ENCODE peak calls at places on chromosome 11, in ten cellular contexts. One of them, this sample, is unnamed.

GRCh38 chr11:15941206-15941770 is 415.1 kb downstream of the SOX6 start:
- DNase-seq in right lobe of liver: no peak
- DNase-seq in Calu3: no peak
- DNase-seq in fibroblast of villous mesenchyme: no peak
- DNase-seq in A549: no peak
- DNase-seq in choroid plexus epithelial cell: peak
- DNase-seq in uterus: no peak
- DNase-seq in OCI-LY7: no peak
- DNase-seq in CD4-positive, alpha-beta T cell: no peak
- DNase-seq in tibial artery: no peak
- DNase-seq in this sample: peak

GRCh38 chr11:67045314-67045713 is 11.3 kb upstream of the RHOD start:
- DNase-seq in A549: peak
- DNase-seq in fibroblast of villous mesenchyme: peak
- DNase-seq in uterus: no peak
- DNase-seq in choroid plexus epithelial cell: peak
- DNase-seq in tibial artery: peak
- DNase-seq in right lobe of liver: no peak
- DNase-seq in OCI-LY7: no peak
- DNase-seq in CD4-positive, alpha-beta T cell: no peak
- DNase-seq in Calu3: no peak
- DNase-seq in this sample: peak

GRCh38 chr11:61949169-61950034 is 749 bp upstream of the BEST1 start:
- DNase-seq in OCI-LY7: peak
- DNase-seq in choroid plexus epithelial cell: peak
- DNase-seq in Calu3: peak
- DNase-seq in right lobe of liver: no peak
- DNase-seq in uterus: peak
- DNase-seq in CD4-positive, alpha-beta T cell: no peak
- DNase-seq in fibroblast of villous mesenchyme: peak
- DNase-seq in tibial artery: peak
- DNase-seq in A549: peak
- DNase-seq in this sample: peak

GRCh38 chr11:47641585-47642098 is 717 bp downstream of the MTCH2 start:
- DNase-seq in tibial artery: no peak
- DNase-seq in A549: no peak
- DNase-seq in Calu3: no peak
- DNase-seq in CD4-positive, alpha-beta T cell: no peak
- DNase-seq in right lobe of liver: no peak
- DNase-seq in choroid plexus epithelial cell: no peak
- DNase-seq in uterus: no peak
- DNase-seq in fibroblast of villous mesenchyme: no peak
- DNase-seq in OCI-LY7: peak
- DNase-seq in this sample: no peak

GRCh38 chr11:121576531-121576930 is 123.8 kb upstream of the SORL1-AS1 start:
- DNase-seq in CD4-positive, alpha-beta T cell: no peak
- DNase-seq in OCI-LY7: no peak
- DNase-seq in A549: no peak
- DNase-seq in Calu3: no peak
- DNase-seq in right lobe of liver: no peak
- DNase-seq in choroid plexus epithelial cell: no peak
- DNase-seq in uterus: peak
- DNase-seq in fibroblast of villous mesenchyme: no peak
- DNase-seq in tibial artery: peak
- DNase-seq in this sample: no peak

GRCh38 chr11:61972112-61972795 is 4.8 kb upstream of the FTH1 start:
- DNase-seq in uterus: no peak
- DNase-seq in CD4-positive, alpha-beta T cell: no peak
- DNase-seq in OCI-LY7: no peak
- DNase-seq in right lobe of liver: no peak
- DNase-seq in fibroblast of villous mesenchyme: peak
- DNase-seq in tibial artery: peak
- DNase-seq in A549: no peak
- DNase-seq in Calu3: peak
- DNase-seq in choroid plexus epithelial cell: peak
- DNase-seq in this sample: no peak

GRCh38 chr11:15875934-15876333 is 480.4 kb downstream of the SOX6 start:
- DNase-seq in OCI-LY7: no peak
- DNase-seq in Calu3: no peak
- DNase-seq in CD4-positive, alpha-beta T cell: no peak
- DNase-seq in right lobe of liver: no peak
- DNase-seq in choroid plexus epithelial cell: no peak
- DNase-seq in fibroblast of villous mesenchyme: no peak
- DNase-seq in A549: no peak
- DNase-seq in uterus: no peak
- DNase-seq in tibial artery: no peak
- DNase-seq in this sample: no peak

GRCh38 chr11:62451243-62451626 is 32.4 kb downstream of the SCGB1A1 start:
- DNase-seq in fibroblast of villous mesenchyme: no peak
- DNase-seq in CD4-positive, alpha-beta T cell: no peak
- DNase-seq in tibial artery: no peak
- DNase-seq in choroid plexus epithelial cell: no peak
- DNase-seq in right lobe of liver: no peak
- DNase-seq in A549: no peak
- DNase-seq in Calu3: no peak
- DNase-seq in uterus: no peak
- DNase-seq in OCI-LY7: no peak
- DNase-seq in this sample: no peak

GRCh38 chr11:47165294-47165840 is 11.3 kb downstream of the ARFGAP2 start:
- DNase-seq in tibial artery: no peak
- DNase-seq in A549: no peak
- DNase-seq in choroid plexus epithelial cell: no peak
- DNase-seq in fibroblast of villous mesenchyme: no peak
- DNase-seq in OCI-LY7: no peak
- DNase-seq in uterus: no peak
- DNase-seq in right lobe of liver: no peak
- DNase-seq in Calu3: no peak
- DNase-seq in CD4-positive, alpha-beta T cell: no peak
- DNase-seq in this sample: no peak

GRCh38 chr11:130478204-130478701 is 29.8 kb downstream of the ADAMTS15 start:
- DNase-seq in uterus: peak
- DNase-seq in CD4-positive, alpha-beta T cell: no peak
- DNase-seq in Calu3: peak
- DNase-seq in right lobe of liver: no peak
- DNase-seq in choroid plexus epithelial cell: peak
- DNase-seq in A549: peak
- DNase-seq in fibroblast of villous mesenchyme: peak
- DNase-seq in OCI-LY7: no peak
- DNase-seq in tibial artery: peak
- DNase-seq in this sample: peak

GRCh38 chr11:15830730-15831443 is 525.5 kb downstream of the SOX6 start:
- DNase-seq in tibial artery: no peak
- DNase-seq in choroid plexus epithelial cell: peak
- DNase-seq in Calu3: no peak
- DNase-seq in CD4-positive, alpha-beta T cell: no peak
- DNase-seq in right lobe of liver: no peak
- DNase-seq in fibroblast of villous mesenchyme: no peak
- DNase-seq in uterus: no peak
- DNase-seq in A549: no peak
- DNase-seq in OCI-LY7: no peak
- DNase-seq in this sample: no peak

GRCh38 chr11:59289782-59290181 is 68.9 kb upstream of the OR5AN1 start:
- DNase-seq in choroid plexus epithelial cell: no peak
- DNase-seq in Calu3: no peak
- DNase-seq in uterus: no peak
- DNase-seq in OCI-LY7: no peak
- DNase-seq in fibroblast of villous mesenchyme: no peak
- DNase-seq in CD4-positive, alpha-beta T cell: no peak
- DNase-seq in right lobe of liver: no peak
- DNase-seq in A549: no peak
- DNase-seq in tibial artery: no peak
- DNase-seq in this sample: no peak

DNA sequence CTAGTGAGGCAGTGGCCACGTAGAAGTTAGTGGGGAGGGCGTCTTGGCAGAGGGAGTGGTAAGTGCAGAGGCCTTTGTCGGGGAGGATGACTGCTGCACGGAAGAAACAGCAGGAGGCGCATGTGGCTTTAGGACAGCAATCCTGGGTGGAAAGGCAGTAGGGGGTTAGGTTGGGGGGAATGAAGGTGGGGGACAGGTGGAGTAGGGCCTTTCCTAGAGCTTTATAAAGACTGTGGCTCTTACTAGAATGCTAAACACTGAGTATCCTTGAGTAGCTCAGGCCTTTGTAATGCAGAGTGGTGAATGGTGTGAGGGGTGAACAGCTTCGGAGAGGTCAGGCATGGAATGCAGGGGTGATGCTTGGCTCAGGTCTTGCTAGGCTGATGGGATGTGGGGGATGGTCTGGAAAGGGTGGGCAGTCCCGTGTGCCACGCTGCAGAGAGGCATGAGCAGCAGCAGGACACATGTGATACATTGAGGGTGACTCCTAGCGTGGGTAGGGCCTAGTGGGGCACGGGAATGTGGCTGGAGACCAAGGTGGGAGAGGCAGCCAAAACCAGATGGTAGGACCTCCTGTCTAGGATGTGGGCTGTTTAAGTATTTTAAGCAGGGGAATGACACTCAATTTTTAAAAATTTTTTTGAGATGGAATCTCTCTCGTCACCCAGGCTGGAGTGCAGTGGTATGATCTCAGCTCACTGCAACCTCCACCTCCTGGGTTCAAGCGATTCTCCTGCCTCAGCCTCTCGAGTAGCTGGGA is 19.2 kb downstream of the AP2A2 start:
- DNase-seq in Calu3: no peak
- DNase-seq in A549: no peak
- DNase-seq in OCI-LY7: no peak
- DNase-seq in tibial artery: no peak
- DNase-seq in choroid plexus epithelial cell: peak
- DNase-seq in CD4-positive, alpha-beta T cell: no peak
- DNase-seq in right lobe of liver: peak
- DNase-seq in fibroblast of villous mesenchyme: peak
- DNase-seq in uterus: no peak
- DNase-seq in this sample: no peak
- TF ChIP-seq CTCF in Calu3: no peak
- TF ChIP-seq CTCF in A549: peak
- TF ChIP-seq CTCF in OCI-LY7: no peak
- TF ChIP-seq CTCF in tibial artery: no peak
- TF ChIP-seq CTCF in choroid plexus epithelial cell: peak
- TF ChIP-seq CTCF in CD4-positive, alpha-beta T cell: no peak
- TF ChIP-seq CTCF in right lobe of liver: no peak
- TF ChIP-seq CTCF in fibroblast of villous mesenchyme: peak
- TF ChIP-seq CTCF in uterus: no peak
- TF ChIP-seq CTCF in this sample: no peak

GRCh38 chr11:63768232-63769043 is at the start of gene ZFTA:
- DNase-seq in fibroblast of villous mesenchyme: peak
- DNase-seq in right lobe of liver: peak
- DNase-seq in Calu3: peak
- DNase-seq in OCI-LY7: peak
- DNase-seq in choroid plexus epithelial cell: peak
- DNase-seq in A549: peak
- DNase-seq in tibial artery: peak
- DNase-seq in uterus: peak
- DNase-seq in CD4-positive, alpha-beta T cell: peak
- DNase-seq in this sample: peak
- TF ChIP-seq CTCF in fibroblast of villous mesenchyme: peak
- TF ChIP-seq CTCF in right lobe of liver: peak
- TF ChIP-seq CTCF in Calu3: peak
- TF ChIP-seq CTCF in OCI-LY7: peak
- TF ChIP-seq CTCF in choroid plexus epithelial cell: peak
- TF ChIP-seq CTCF in A549: peak
- TF ChIP-seq CTCF in tibial artery: peak
- TF ChIP-seq CTCF in uterus: peak
- TF ChIP-seq CTCF in CD4-positive, alpha-beta T cell: no peak
- TF ChIP-seq CTCF in this sample: peak

DNA sequence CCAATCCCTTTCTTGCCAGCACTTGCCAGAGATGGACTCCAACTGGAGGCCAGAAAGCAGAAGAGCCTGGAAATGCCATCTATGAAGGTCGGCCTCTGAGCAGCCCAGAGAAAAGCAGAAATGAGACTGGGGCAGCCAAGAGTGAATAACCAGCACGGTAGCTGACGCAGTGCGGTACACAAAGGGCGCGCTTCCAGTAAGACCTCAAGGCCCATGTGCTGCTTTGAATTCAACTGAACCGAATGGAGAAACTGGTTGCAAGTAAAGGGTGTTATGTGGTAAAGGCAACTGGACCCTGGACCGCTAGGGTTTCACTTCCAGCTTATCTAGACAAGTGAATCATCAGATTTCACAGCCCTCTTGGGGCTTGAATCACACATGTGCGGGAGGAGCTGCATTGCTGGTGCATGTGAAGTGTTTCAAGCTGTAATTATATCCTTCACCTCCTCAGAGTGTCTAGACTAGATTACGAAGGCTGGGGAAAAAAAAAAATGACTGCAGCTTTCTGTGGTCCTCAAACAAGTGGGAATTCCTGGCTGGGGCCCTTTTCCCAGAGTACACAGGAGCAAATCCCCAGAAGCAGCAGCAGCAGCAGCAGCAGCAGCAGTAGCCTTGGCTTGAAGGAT is 128.9 kb downstream of the CCDC34 start:
- DNase-seq in CD4-positive, alpha-beta T cell: no peak
- DNase-seq in OCI-LY7: peak
- DNase-seq in A549: peak
- DNase-seq in right lobe of liver: no peak
- DNase-seq in tibial artery: no peak
- DNase-seq in uterus: peak
- DNase-seq in Calu3: no peak
- DNase-seq in choroid plexus epithelial cell: peak
- DNase-seq in fibroblast of villous mesenchyme: peak
- DNase-seq in this sample: peak
- TF ChIP-seq CTCF in CD4-positive, alpha-beta T cell: no peak
- TF ChIP-seq CTCF in OCI-LY7: peak
- TF ChIP-seq CTCF in A549: no peak
- TF ChIP-seq CTCF in right lobe of liver: no peak
- TF ChIP-seq CTCF in tibial artery: no peak
- TF ChIP-seq CTCF in uterus: no peak
- TF ChIP-seq CTCF in Calu3: no peak
- TF ChIP-seq CTCF in choroid plexus epithelial cell: peak
- TF ChIP-seq CTCF in fibroblast of villous mesenchyme: no peak
- TF ChIP-seq CTCF in this sample: no peak

GRCh38 chr11:57323503-57324153 is 1.1 kb downstream of the TNKS1BP1 start:
- DNase-seq in right lobe of liver: no peak
- DNase-seq in OCI-LY7: no peak
- DNase-seq in fibroblast of villous mesenchyme: no peak
- DNase-seq in Calu3: no peak
- DNase-seq in tibial artery: no peak
- DNase-seq in choroid plexus epithelial cell: peak
- DNase-seq in A549: peak
- DNase-seq in CD4-positive, alpha-beta T cell: no peak
- DNase-seq in uterus: no peak
- DNase-seq in this sample: peak

GRCh38 chr11:57324154-57324885 is 432 bp downstream of the TNKS1BP1 start:
- DNase-seq in A549: peak
- DNase-seq in tibial artery: peak
- DNase-seq in right lobe of liver: no peak
- DNase-seq in fibroblast of villous mesenchyme: peak
- DNase-seq in uterus: peak
- DNase-seq in Calu3: peak
- DNase-seq in OCI-LY7: no peak
- DNase-seq in CD4-positive, alpha-beta T cell: no peak
- DNase-seq in choroid plexus epithelial cell: peak
- DNase-seq in this sample: peak

GRCh38 chr11:57325735-57326048 is 940 bp upstream of the TNKS1BP1 start:
- DNase-seq in OCI-LY7: peak
- DNase-seq in tibial artery: peak
- DNase-seq in fibroblast of villous mesenchyme: no peak
- DNase-seq in right lobe of liver: no peak
- DNase-seq in A549: peak
- DNase-seq in CD4-positive, alpha-beta T cell: no peak
- DNase-seq in choroid plexus epithelial cell: peak
- DNase-seq in uterus: peak
- DNase-seq in Calu3: no peak
- DNase-seq in this sample: no peak

GRCh38 chr11:57322881-57323467 is 1.8 kb downstream of the TNKS1BP1 start:
- DNase-seq in A549: no peak
- DNase-seq in tibial artery: no peak
- DNase-seq in uterus: no peak
- DNase-seq in right lobe of liver: no peak
- DNase-seq in OCI-LY7: no peak
- DNase-seq in Calu3: no peak
- DNase-seq in CD4-positive, alpha-beta T cell: no peak
- DNase-seq in fibroblast of villous mesenchyme: no peak
- DNase-seq in choroid plexus epithelial cell: no peak
- DNase-seq in this sample: peak

GRCh38 chr11:57324886-57325734 is at the start of gene TNKS1BP1:
- DNase-seq in right lobe of liver: peak
- DNase-seq in OCI-LY7: peak
- DNase-seq in choroid plexus epithelial cell: peak
- DNase-seq in Calu3: peak
- DNase-seq in fibroblast of villous mesenchyme: peak
- DNase-seq in uterus: peak
- DNase-seq in CD4-positive, alpha-beta T cell: peak
- DNase-seq in tibial artery: peak
- DNase-seq in A549: peak
- DNase-seq in this sample: peak
- TF ChIP-seq CTCF in right lobe of liver: no peak
- TF ChIP-seq CTCF in OCI-LY7: no peak
- TF ChIP-seq CTCF in choroid plexus epithelial cell: no peak
- TF ChIP-seq CTCF in Calu3: no peak
- TF ChIP-seq CTCF in fibroblast of villous mesenchyme: no peak
- TF ChIP-seq CTCF in uterus: no peak
- TF ChIP-seq CTCF in CD4-positive, alpha-beta T cell: no peak
- TF ChIP-seq CTCF in tibial artery: no peak
- TF ChIP-seq CTCF in A549: no peak
- TF ChIP-seq CTCF in this sample: no peak